ENCODE peak calls at places on chromosomes 13 and 19, in nine cellular contexts. W is aorta; L is breast epithelium; S is BJ; A is PC-3; B is astrocyte; M is SK-N-SH; J is CD8-positive, alpha-beta T cell; G is adipocyte. K is an unnamed sample. For H3K36me3 and H3K27me3, the result is how much of the 10 kb centered on the place peaks cover.

GRCh38 chr13:27665333-27665732 is 43.6 kb downstream of the POLR1D start:
- DNase-seq in W (no peak), L (no peak), S (no peak), A (peak), B (no peak), M (no peak), J (no peak), G (peak), K (peak)

GRCh38 chr13:98563071-98563470 is 13.8 kb downstream of the STK24 start:
- DNase-seq in W (no peak), L (no peak), S (no peak), A (peak), B (no peak), M (no peak), J (no peak), G (peak), K (no peak)

GRCh38 chr13:88005188-88005587 is 334.0 kb downstream of the SLITRK5 start:
- DNase-seq in W (peak), L (no peak), S (no peak), A (peak), B (no peak), M (no peak), J (no peak), G (no peak), K (no peak)

GRCh38 chr13:47858678-47859050 is 142.4 kb downstream of the SUCLA2 start:
- DNase-seq in W (no peak), L (no peak), S (no peak), A (peak), B (peak), M (no peak), J (no peak), G (peak), K (no peak)

GRCh38 chr19:44879309-44880065 is 11.6 kb upstream of the TOMM40 start:
- DNase-seq in W (no peak), L (no peak), S (no peak), A (no peak), B (no peak), M (no peak), J (no peak), G (no peak), K (peak)

GRCh38 chr13:107650081-107650701 is 565.1 kb downstream of the LIG4 start:
- DNase-seq in W (peak), L (no peak), S (no peak), A (peak), B (peak), M (peak), J (peak), G (peak), K (peak)

GRCh38 chr13:108855737-108856387 is 226.5 kb downstream of the MYO16 start:
- DNase-seq in W (no peak), L (no peak), S (no peak), A (no peak), B (no peak), M (no peak), J (no peak), G (no peak), K (no peak)

GRCh38 chr19:17049711-17050280 is 23.2 kb upstream of the CPAMD8 start:
- DNase-seq in W (no peak), L (no peak), S (no peak), A (peak), B (peak), M (no peak), J (no peak), G (peak), K (no peak)

GRCh38 chr19:18481505-18482222 is 40.2 kb downstream of the ELL start:
- DNase-seq in W (no peak), L (no peak), S (no peak), A (no peak), B (peak), M (no peak), J (no peak), G (no peak), K (no peak)

GRCh38 chr19:14407889-14408640 is 11.1 kb downstream of the DDX39A start:
- DNase-seq in W (no peak), L (no peak), S (no peak), A (no peak), B (no peak), M (no peak), J (no peak), G (no peak), K (peak)

GRCh38 chr13:97881556-97881955 is 71.9 kb upstream of the IPO5 start:
- DNase-seq in W (no peak), L (no peak), S (no peak), A (no peak), B (no peak), M (no peak), J (no peak), G (no peak), K (no peak)

GRCh38 chr13:57829496-57829895 is 198.0 kb downstream of the PCDH17 start:
- DNase-seq in W (no peak), L (no peak), S (no peak), A (no peak), B (peak), M (no peak), J (no peak), G (no peak), K (no peak)

GRCh38 chr13:50677687-50678463 is 165.6 kb downstream of the DLEU7 start:
- DNase-seq in W (no peak), L (no peak), S (no peak), A (peak), B (peak), M (no peak), J (no peak), G (no peak), K (no peak)

GRCh38 chr13:89982406-89983085 is 1364.9 kb upstream of the MIR17HG start:
- DNase-seq in W (no peak), L (no peak), S (no peak), A (no peak), B (peak), M (no peak), J (no peak), G (peak), K (no peak)

GRCh38 chr13:33509642-33510229 is 224.2 kb upstream of the STARD13 start:
- DNase-seq in W (peak), L (peak), S (peak), A (peak), B (peak), M (no peak), J (no peak), G (no peak), K (no peak)

GRCh38 chr19:14375582-14376291 is 5.5 kb upstream of the ADGRE5 start:
- DNase-seq in W (no peak), L (no peak), S (no peak), A (no peak), B (no peak), M (no peak), J (no peak), G (peak), K (peak)

GRCh38 chr13:62626771-62627170 is 1211.1 kb upstream of the PCDH20 start:
- DNase-seq in W (no peak), L (no peak), S (no peak), A (peak), B (no peak), M (no peak), J (no peak), G (no peak), K (peak)

GRCh38 chr13:25095862-25096453 is at the start of gene PABPC3:
- DNase-seq in W (no peak), L (no peak), S (no peak), A (no peak), B (no peak), M (no peak), J (no peak), G (no peak), K (no peak)

GRCh38 chr13:112034846-112035245 is 32.1 kb upstream of the SOX1 start:
- DNase-seq in W (peak), L (no peak), S (no peak), A (no peak), B (no peak), M (no peak), J (no peak), G (no peak), K (no peak)

GRCh38 chr13:22161871-22162270 is 491.0 kb downstream of the FGF9 start:
- DNase-seq in W (no peak), L (no peak), S (no peak), A (no peak), B (no peak), M (no peak), J (no peak), G (no peak), K (no peak)

GRCh38 chr13:104286566-104287290 is 1220.5 kb upstream of the SLC10A2 start:
- DNase-seq in W (no peak), L (no peak), S (no peak), A (peak), B (no peak), M (no peak), J (no peak), G (no peak), K (no peak)

GRCh38 chr13:30396434-30397075 is 25.7 kb upstream of the UBE2L5 start:
- DNase-seq in W (no peak), L (no peak), S (no peak), A (peak), B (peak), M (no peak), J (no peak), G (no peak), K (no peak)

GRCh38 chr13:35979378-35979911 is 151.7 kb downstream of the DCLK1 start:
- DNase-seq in W (peak), L (peak), S (peak), A (peak), B (peak), M (no peak), J (no peak), G (peak), K (no peak)

GRCh38 chr13:30466358-30466714 is 600 bp upstream of the HMGB1 start:
- DNase-seq in W (no peak), L (no peak), S (no peak), A (peak), B (peak), M (no peak), J (no peak), G (peak), K (peak)

GRCh38 chr13:95643814-95644598 is 500 bp downstream of the DZIP1 start:
- DNase-seq in W (peak), L (no peak), S (no peak), A (no peak), B (peak), M (peak), J (no peak), G (peak), K (peak)

GRCh38 chr13:50829896-50830295 is 13.6 kb downstream of the DLEU7 start:
- DNase-seq in W (no peak), L (no peak), S (no peak), A (no peak), B (no peak), M (no peak), J (no peak), G (peak), K (no peak)

GRCh38 chr19:16876904-16877361 is 11.9 kb upstream of the F2RL3 start:
- DNase-seq in W (no peak), L (no peak), S (no peak), A (peak), B (peak), M (no peak), J (no peak), G (no peak), K (no peak)

GRCh38 chr13:43110036-43110435 is 86.7 kb downstream of the DNAJC15 start:
- DNase-seq in W (no peak), L (no peak), S (no peak), A (no peak), B (no peak), M (no peak), J (no peak), G (no peak), K (no peak)

GRCh38 chr13:113119166-113119821 is 3.3 kb upstream of the F10 start:
- DNase-seq in W (peak), L (no peak), S (no peak), A (no peak), B (no peak), M (no peak), J (no peak), G (no peak), K (peak)

GRCh38 chr19:46521241-46521640 is 25.6 kb upstream of the PNMA8B start:
- DNase-seq in W (no peak), L (no peak), S (no peak), A (no peak), B (no peak), M (no peak), J (no peak), G (no peak), K (no peak)

GRCh38 chr19:29811125-29812079 is at the start of gene CCNE1:
- DNase-seq in W (peak), L (peak), S (peak), A (peak), B (peak), M (peak), J (peak), G (peak), K (peak)

GRCh38 chr13:30744056-30744684 is 8.8 kb downstream of the ALOX5AP start:
- DNase-seq in W (peak), L (peak), S (no peak), A (peak), B (peak), M (no peak), J (peak), G (peak), K (no peak)

GRCh38 chr19:43524922-43525835 is 1.8 kb downstream of the ETHE1 start:
- DNase-seq in W (peak), L (peak), S (no peak), A (peak), B (peak), M (no peak), J (no peak), G (peak), K (peak)

GRCh38 chr13:72565893-72566292 is 161.5 kb downstream of the MZT1 start:
- DNase-seq in W (no peak), L (no peak), S (no peak), A (peak), B (peak), M (peak), J (no peak), G (peak), K (peak)

GRCh38 chr13:40064154-40064713 is 408.8 kb downstream of the COG6 start:
- DNase-seq in W (no peak), L (no peak), S (no peak), A (no peak), B (no peak), M (no peak), J (no peak), G (no peak), K (no peak)

GRCh38 chr19:7673995-7674667 is 2.8 kb upstream of the MCEMP1 start:
- DNase-seq in W (peak), L (no peak), S (no peak), A (peak), B (peak), M (peak), J (no peak), G (peak), K (peak)

GRCh38 chr19:8486661-8487136 is 15.7 kb downstream of the PRAM1 start:
- DNase-seq in W (peak), L (no peak), S (no peak), A (no peak), B (no peak), M (no peak), J (no peak), G (no peak), K (no peak)

DNA sequence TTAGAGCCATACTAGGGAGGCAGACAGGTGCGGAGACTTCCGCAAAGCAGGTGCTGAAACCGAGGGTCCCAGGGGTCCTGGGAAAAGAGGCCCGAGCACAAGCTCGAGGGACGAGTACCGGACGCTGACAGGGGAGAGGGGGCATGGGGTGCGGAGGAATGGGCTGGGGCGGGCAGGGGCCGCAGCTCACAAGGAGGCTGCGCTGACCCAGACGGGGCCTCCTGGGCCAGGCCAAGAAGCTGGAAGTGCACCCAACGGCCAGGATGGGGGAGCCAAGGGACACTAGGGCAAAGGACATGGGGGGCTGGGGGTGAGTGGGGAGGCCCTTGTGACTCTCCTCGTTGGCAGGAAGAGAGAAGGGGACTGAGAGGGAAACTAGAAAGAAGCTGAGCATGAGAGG is 1.8 kb downstream of the POLR2E start:
- DNase-seq in W (no peak), L (no peak), S (no peak), A (no peak), B (no peak), M (no peak), J (no peak), G (no peak), K (no peak)
- H3K4me3 ChIP-seq in W (no peak), L (peak), S (no peak), A (peak), B (no peak), M (no peak), J (no peak), G (peak), K (no peak)

DNA sequence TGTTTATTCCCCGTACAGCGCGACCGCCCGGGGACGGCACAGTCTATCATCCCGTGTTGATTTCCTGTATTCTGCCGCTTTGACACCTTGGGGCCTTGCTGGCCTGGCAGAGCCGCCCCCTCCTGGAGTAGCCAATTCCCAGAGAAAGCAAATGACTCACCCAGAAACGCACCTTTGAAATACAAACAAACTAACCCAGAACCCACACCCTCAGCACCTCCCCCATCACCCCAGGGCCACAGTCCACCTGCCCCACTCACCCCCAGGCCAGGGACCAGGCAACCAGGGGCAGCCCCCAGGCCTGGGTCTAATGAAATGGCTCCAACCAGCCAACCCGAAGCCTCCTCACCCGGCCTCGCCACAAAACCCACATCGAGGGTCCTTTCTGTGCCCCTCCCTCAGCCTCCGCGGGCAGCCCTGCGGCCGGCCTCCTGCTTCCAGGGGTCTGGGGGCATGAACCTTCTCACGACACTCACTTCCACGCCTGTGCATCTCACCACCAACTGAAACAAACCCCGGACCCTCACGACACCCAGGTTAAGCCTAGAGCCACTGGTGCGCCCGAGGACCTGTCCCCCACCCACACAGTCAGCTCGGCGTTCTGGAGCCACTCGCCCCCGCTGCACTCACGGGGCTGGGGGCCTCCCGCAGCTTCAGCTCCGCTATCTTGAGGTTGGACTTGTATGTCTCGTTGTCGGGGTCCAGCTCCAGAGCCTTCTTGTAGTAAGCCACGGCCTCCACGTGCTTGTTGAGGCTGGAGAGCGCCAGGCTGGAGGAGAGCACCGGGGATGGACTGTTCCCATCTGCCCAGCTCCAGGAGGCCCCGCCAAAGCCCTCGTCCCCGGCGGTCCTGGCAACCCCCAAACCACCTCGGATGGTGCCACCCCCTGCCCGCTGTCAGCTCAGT is 20.9 kb downstream of the SGTA start:
- DNase-seq in W (no peak), L (no peak), S (no peak), A (no peak), B (no peak), M (no peak), J (no peak), G (no peak), K (peak)
- H3K36me3 ChIP-seq in W (under half), L (under half), S (under half), A (under half), B (under half), M (half or more), J (under half), G (half or more), K (under half)

GRCh38 chr19:10517760-10518443 is 655 bp upstream of the S1PR5 start:
- DNase-seq in W (no peak), L (peak), S (no peak), A (peak), B (no peak), M (peak), J (no peak), G (peak), K (peak)
- H3K27me3 ChIP-seq in W (under half), L (under half), S (under half), A (under half), B (half or more), M (under half), J (under half), G (under half), K (under half)

GRCh38 chr19:15776264-15776663 is 11.2 kb upstream of the OR10H5 start:
- DNase-seq in W (no peak), L (no peak), S (no peak), A (no peak), B (no peak), M (no peak), J (no peak), G (no peak), K (no peak)
- H3K4me3 ChIP-seq in W (no peak), L (no peak), S (no peak), A (no peak), B (no peak), M (no peak), J (no peak), G (no peak), K (no peak)

DNA sequence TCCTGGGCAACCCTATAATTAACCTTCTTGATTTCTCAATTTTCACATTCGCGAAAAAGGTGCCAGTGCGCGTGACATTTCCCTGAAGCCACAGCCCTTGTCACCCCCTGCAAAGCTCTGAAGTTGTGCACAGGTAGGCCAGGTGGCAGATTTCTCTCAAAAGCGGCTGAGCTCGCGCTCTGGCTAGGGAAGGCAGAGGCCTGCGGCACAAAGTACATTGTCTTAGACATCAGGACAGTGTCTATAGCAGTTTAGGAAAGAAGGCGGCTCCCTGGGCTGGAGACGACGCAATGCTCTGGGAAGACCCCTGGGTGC is 42.9 kb upstream of the ZNF14 start:
- DNase-seq in W (no peak), L (no peak), S (no peak), A (no peak), B (no peak), M (no peak), J (peak), G (no peak), K (no peak)
- H3K36me3 ChIP-seq in W (under half), L (under half), S (under half), A (under half), B (under half), M (under half), J (under half), G (under half), K (under half)